ENCODE peak calls at places on chromosomes 11 and 22, in four cellular contexts. One of them, this sample, is unnamed.

GRCh38 chr22:19941365-19942070 is at the start of the genes COMT and TXNRD2:
- DNase-seq in psoas muscle: peak; percentile 80
- DNase-seq in A549: peak; percentile 46
- DNase-seq in spleen: peak; percentile 95
- DNase-seq in this sample: peak; percentile 70

GRCh38 chr11:102553835-102554282 is 23.3 kb upstream of the MMP7 start:
- DNase-seq in psoas muscle: no peak
- DNase-seq in A549: peak; percentile 87
- DNase-seq in spleen: no peak
- DNase-seq in this sample: no peak

GRCh38 chr11:76592961-76593360 is 77.6 kb downstream of the LRRC32 start:
- DNase-seq in psoas muscle: no peak
- DNase-seq in A549: no peak
- DNase-seq in spleen: no peak
- DNase-seq in this sample: no peak

GRCh38 chr11:126594921-126595367 is 239.5 kb downstream of the ST3GAL4 start:
- DNase-seq in psoas muscle: no peak
- DNase-seq in A549: no peak
- DNase-seq in spleen: peak; percentile 59
- DNase-seq in this sample: peak; percentile 53

GRCh38 chr22:41110968-41111367 is 18.6 kb downstream of the EP300 start:
- DNase-seq in psoas muscle: no peak
- DNase-seq in A549: no peak
- DNase-seq in spleen: no peak
- DNase-seq in this sample: no peak

GRCh38 chr11:131186629-131187075 is 183.8 kb upstream of the NTM start:
- DNase-seq in psoas muscle: no peak
- DNase-seq in A549: no peak
- DNase-seq in spleen: no peak
- DNase-seq in this sample: no peak

GRCh38 chr11:72039108-72039850 is 40.6 kb downstream of the IL18BP start:
- DNase-seq in psoas muscle: no peak
- DNase-seq in A549: no peak
- DNase-seq in spleen: no peak
- DNase-seq in this sample: peak; percentile 87

GRCh38 chr22:23104109-23104971 is 34.0 kb downstream of the GNAZ start:
- DNase-seq in psoas muscle: no peak
- DNase-seq in A549: no peak
- DNase-seq in spleen: no peak
- DNase-seq in this sample: peak; percentile 58

GRCh38 chr22:38401336-38402084 is 53.5 kb downstream of the KCNJ4 start:
- DNase-seq in psoas muscle: no peak
- DNase-seq in A549: no peak
- DNase-seq in spleen: no peak
- DNase-seq in this sample: no peak

GRCh38 chr11:128476729-128477128 is 110.6 kb downstream of the ETS1 start:
- DNase-seq in psoas muscle: no peak
- DNase-seq in A549: no peak
- DNase-seq in spleen: no peak
- DNase-seq in this sample: no peak

GRCh38 chr11:124482362-124483147 is 37.1 kb upstream of the OR8B8 start:
- DNase-seq in psoas muscle: no peak
- DNase-seq in A549: no peak
- DNase-seq in spleen: peak; percentile 48
- DNase-seq in this sample: no peak

GRCh38 chr11:116731821-116732739 is 40.7 kb downstream of the BUD13 start:
- DNase-seq in psoas muscle: no peak
- DNase-seq in A549: no peak
- DNase-seq in spleen: peak; percentile 61
- DNase-seq in this sample: no peak

GRCh38 chr11:64448599-64449380 is 89.8 kb downstream of the RPS6KA4 start:
- DNase-seq in psoas muscle: peak; percentile 81
- DNase-seq in A549: peak; percentile 81
- DNase-seq in spleen: peak; percentile 95
- DNase-seq in this sample: peak; percentile 90

GRCh38 chr11:407651-408080 is 7.1 kb downstream of the SIGIRR start:
- DNase-seq in psoas muscle: no peak
- DNase-seq in A549: no peak
- DNase-seq in spleen: no peak
- DNase-seq in this sample: peak; percentile 89

GRCh38 chr11:74543991-74544390 is 48.4 kb upstream of the POLD3 start:
- DNase-seq in psoas muscle: no peak
- DNase-seq in A549: peak; percentile 32
- DNase-seq in spleen: no peak
- DNase-seq in this sample: peak; percentile 29

GRCh38 chr22:46055851-46056168 is 78.8 kb upstream of the WNT7B start:
- DNase-seq in psoas muscle: no peak
- DNase-seq in A549: no peak
- DNase-seq in spleen: no peak
- DNase-seq in this sample: no peak

GRCh38 chr22:46057762-46058420 is 80.9 kb upstream of the WNT7B start:
- DNase-seq in psoas muscle: no peak
- DNase-seq in A549: no peak
- DNase-seq in spleen: peak; percentile 80
- DNase-seq in this sample: peak; percentile 86

GRCh38 chr22:46056169-46057041 is 79.4 kb upstream of the WNT7B start:
- DNase-seq in psoas muscle: no peak
- DNase-seq in A549: no peak
- DNase-seq in spleen: peak; percentile 78
- DNase-seq in this sample: peak; percentile 78

GRCh38 chr22:46058591-46059519 is 81.9 kb upstream of the WNT7B start:
- DNase-seq in psoas muscle: no peak
- DNase-seq in A549: no peak
- DNase-seq in spleen: peak; percentile 81
- DNase-seq in this sample: peak; percentile 18

GRCh38 chr22:46057206-46057605 is 80.2 kb upstream of the WNT7B start:
- DNase-seq in psoas muscle: no peak
- DNase-seq in A549: no peak
- DNase-seq in spleen: peak; percentile 47
- DNase-seq in this sample: no peak
- H3K4me3 ChIP-seq in psoas muscle: peak overlapping the region; percentile 86
- H3K4me3 ChIP-seq in A549: no peak overlapping the region
- H3K4me3 ChIP-seq in spleen: no peak overlapping the region
- H3K4me3 ChIP-seq in this sample: no peak overlapping the region

DNA sequence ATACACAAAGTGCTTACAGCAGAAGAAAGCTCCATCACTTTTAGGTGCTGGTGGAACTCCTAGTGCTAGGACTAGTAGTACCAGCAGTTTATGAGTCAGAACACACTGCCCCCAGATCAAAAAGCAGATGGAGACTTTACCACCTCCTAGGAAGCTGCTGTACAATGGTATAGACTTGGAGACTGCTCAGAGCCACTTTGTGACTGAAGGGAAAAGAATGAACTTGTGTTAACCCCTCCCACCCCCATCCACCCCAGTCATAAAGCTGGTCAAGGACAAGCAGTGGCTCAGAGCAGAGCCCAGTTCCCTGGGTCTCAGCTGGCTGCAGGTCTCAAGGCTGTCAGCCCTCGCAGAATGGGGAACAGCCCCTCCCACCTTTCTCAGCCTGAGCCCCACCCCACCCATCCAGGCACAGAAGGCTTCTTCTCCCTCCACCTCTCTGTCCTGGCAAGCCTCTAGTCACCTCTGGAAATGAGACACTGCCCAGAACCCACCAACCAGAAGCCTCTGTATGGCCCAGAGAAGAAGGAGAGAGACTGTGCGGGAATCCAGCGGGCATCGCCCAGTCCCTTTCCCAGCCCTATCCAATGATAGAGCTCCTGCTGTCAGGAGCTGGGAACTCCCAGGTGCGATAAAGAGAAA is 23.8 kb downstream of the PACSIN2 start:
- DNase-seq in psoas muscle: no peak
- DNase-seq in A549: peak; percentile 58
- DNase-seq in spleen: no peak
- DNase-seq in this sample: no peak
- H3K4me1 ChIP-seq in psoas muscle: peaks cover 34% of the 10 kb centered on the region
- H3K4me1 ChIP-seq in A549: peaks cover 75% of the 10 kb centered on the region
- H3K4me1 ChIP-seq in spleen: peaks cover 85% of the 10 kb centered on the region
- H3K4me1 ChIP-seq in this sample: peaks cover 58% of the 10 kb centered on the region

DNA sequence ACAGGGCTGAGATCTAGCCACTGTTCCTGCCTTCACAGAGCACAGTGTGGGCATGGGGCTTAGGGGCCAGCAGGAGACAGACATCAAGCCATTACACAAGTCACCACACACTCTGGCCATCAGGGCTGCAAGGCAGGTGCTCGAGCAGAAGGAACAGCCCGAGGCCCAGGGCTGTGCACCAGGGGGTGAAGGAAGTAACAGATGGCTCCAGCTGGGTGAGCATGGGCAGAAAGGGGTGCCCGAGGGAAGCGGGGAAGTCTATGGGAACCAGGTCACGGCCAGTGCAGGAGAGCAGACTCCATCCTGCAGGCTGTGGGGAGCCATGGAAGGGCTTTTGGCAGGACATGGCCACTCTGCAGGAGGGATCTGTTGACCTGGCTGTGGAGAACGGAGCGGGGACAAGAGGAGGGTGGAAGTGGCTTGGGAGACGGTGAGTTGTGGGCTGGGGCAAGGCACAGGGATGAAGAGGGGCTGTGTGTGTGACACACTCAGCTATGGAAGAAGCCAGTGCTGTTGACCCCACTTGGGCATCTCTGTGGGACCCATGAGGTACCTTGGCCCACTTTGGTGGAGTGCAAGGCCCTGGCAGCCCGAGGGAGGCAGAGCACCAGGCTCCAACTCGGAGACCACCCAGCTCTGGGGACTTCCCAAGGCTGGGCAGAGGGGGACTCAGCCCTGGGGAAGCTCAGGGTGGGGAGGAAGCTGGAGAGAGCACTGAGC is 3.6 kb downstream of the C11orf68 start:
- DNase-seq in psoas muscle: no peak
- DNase-seq in A549: no peak
- DNase-seq in spleen: no peak
- DNase-seq in this sample: no peak
- H3K4me3 ChIP-seq in psoas muscle: peak overlapping the region; percentile 100
- H3K4me3 ChIP-seq in A549: no peak overlapping the region
- H3K4me3 ChIP-seq in spleen: no peak overlapping the region
- H3K4me3 ChIP-seq in this sample: no peak overlapping the region

GRCh38 chr11:18022419-18022818 is 9.6 kb upstream of the SERGEF start:
- DNase-seq in psoas muscle: no peak
- DNase-seq in A549: no peak
- DNase-seq in spleen: no peak
- DNase-seq in this sample: no peak
- H3K4me1 ChIP-seq in psoas muscle: no peaks in the 10 kb centered on the region
- H3K4me1 ChIP-seq in A549: no peaks in the 10 kb centered on the region
- H3K4me1 ChIP-seq in spleen: no peaks in the 10 kb centered on the region
- H3K4me1 ChIP-seq in this sample: no peaks in the 10 kb centered on the region

GRCh38 chr22:35637943-35638342 is 10.3 kb upstream of the APOL6 start:
- DNase-seq in psoas muscle: no peak
- DNase-seq in A549: no peak
- DNase-seq in spleen: no peak
- DNase-seq in this sample: peak; percentile 13
- H3K4me3 ChIP-seq in psoas muscle: no peak overlapping the region
- H3K4me3 ChIP-seq in A549: no peak overlapping the region
- H3K4me3 ChIP-seq in spleen: no peak overlapping the region
- H3K4me3 ChIP-seq in this sample: no peak overlapping the region

DNA sequence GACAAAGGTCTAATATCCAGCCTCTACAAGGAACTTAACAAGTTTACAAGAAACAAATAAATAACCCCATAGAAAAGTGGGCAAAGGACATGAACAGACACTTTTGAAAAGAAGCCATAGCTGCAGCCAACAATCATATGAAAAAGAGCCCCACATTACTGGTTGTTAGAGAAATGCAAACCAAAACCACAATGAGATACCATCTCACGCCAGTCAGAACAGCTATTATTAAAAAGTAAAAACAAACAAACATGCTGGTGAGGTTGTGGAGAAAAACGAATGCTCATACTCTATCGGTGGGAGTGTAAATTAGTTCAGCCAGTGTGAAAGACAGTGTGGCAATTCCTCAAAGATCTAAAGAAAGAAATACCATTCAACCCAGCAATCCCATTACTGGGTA is 5.6 kb upstream of the SLC22A25 start:
- DNase-seq in psoas muscle: no peak
- DNase-seq in A549: no peak
- DNase-seq in spleen: no peak
- DNase-seq in this sample: no peak
- H3K4me1 ChIP-seq in psoas muscle: no peaks in the 10 kb centered on the region
- H3K4me1 ChIP-seq in A549: no peaks in the 10 kb centered on the region
- H3K4me1 ChIP-seq in spleen: no peaks in the 10 kb centered on the region
- H3K4me1 ChIP-seq in this sample: no peaks in the 10 kb centered on the region

DNA sequence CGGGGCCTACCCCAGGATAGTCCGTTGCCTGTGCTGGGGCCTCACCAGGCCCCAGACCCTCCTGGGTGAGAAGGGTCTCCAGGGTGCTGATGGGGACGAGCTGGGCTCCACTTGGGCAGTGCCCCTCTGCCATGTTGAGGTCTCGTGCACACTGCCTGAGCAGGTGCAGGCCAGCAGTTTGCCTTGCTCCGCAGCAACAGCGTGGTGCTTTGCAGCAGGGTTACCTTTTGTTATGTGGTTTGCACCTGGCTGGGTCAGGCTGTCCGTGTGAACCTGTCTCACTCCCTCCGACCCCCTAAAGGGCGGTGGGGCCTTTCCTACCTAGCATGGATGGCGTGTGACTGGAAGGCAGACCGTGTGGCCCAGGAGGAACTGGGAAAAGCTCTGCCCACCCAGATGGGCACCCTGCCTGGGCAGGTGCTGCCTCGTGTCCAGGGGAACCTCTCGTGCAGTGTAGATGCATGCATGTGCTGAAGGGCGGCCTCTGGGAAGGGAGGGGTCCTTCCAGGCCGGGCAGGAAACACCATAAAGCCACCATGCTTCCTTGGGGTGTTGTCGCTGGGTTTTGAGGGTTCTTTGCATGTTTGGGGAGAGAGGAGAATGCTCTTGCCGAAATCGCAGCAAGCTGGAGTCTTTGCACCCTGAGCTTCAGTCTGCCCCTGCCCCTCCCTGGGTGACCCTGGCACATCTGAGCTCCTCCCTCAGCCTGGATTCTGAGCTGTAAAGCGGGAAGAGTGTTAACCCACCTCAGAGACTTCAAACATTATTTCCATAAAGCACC is 75.4 kb upstream of the PPARA start:
- DNase-seq in psoas muscle: peak; percentile 24
- DNase-seq in A549: no peak
- DNase-seq in spleen: peak; percentile 71
- DNase-seq in this sample: peak; percentile 50
- H3K4me3 ChIP-seq in psoas muscle: peak overlapping the region; percentile 95
- H3K4me3 ChIP-seq in A549: peak overlapping the region; percentile 73
- H3K4me3 ChIP-seq in spleen: peak overlapping the region; percentile 93
- H3K4me3 ChIP-seq in this sample: peak overlapping the region; percentile 89

GRCh38 chr11:114162719-114163123 is 103.2 kb downstream of the ZBTB16 start:
- DNase-seq in psoas muscle: peak; percentile 85
- DNase-seq in A549: peak; percentile 57
- DNase-seq in spleen: no peak
- DNase-seq in this sample: peak; percentile 52

GRCh38 chr11:114163231-114163631 is 103.7 kb downstream of the ZBTB16 start:
- DNase-seq in psoas muscle: no peak
- DNase-seq in A549: no peak
- DNase-seq in spleen: no peak
- DNase-seq in this sample: no peak

GRCh38 chr11:114164546-114164945 is 105.0 kb downstream of the ZBTB16 start:
- DNase-seq in psoas muscle: no peak
- DNase-seq in A549: no peak
- DNase-seq in spleen: no peak
- DNase-seq in this sample: no peak

GRCh38 chr11:114165326-114166230 is 106.1 kb downstream of the ZBTB16 start:
- DNase-seq in psoas muscle: no peak
- DNase-seq in A549: no peak
- DNase-seq in spleen: no peak
- DNase-seq in this sample: no peak

GRCh38 chr11:114163830-114164401 is 104.4 kb downstream of the ZBTB16 start:
- DNase-seq in psoas muscle: no peak
- DNase-seq in A549: no peak
- DNase-seq in spleen: no peak
- DNase-seq in this sample: no peak
- H3K4me1 ChIP-seq in psoas muscle: peaks cover 89% of the 10 kb centered on the region
- H3K4me1 ChIP-seq in A549: peaks cover 25% of the 10 kb centered on the region
- H3K4me1 ChIP-seq in spleen: peaks cover 100% of the 10 kb centered on the region
- H3K4me1 ChIP-seq in this sample: peaks cover 94% of the 10 kb centered on the region

This sample was measured in upper lobe of left lung.